ENCODE peak calls at places on chromosome X, in four cellular contexts. W is GM12878, G is K562, L is H1. M is an unnamed sample.

GRCh38 chrX:97310373-97310772 is 426.7 kb downstream of the RPA4 start:
- DNase-seq in W (no peak), G (no peak), L (peak), M (no peak)

GRCh38 chrX:11346283-11346682 is 53.1 kb downstream of the AMELX start:
- DNase-seq in W (no peak), G (no peak), L (no peak), M (no peak)

GRCh38 chrX:148310402-148311200 is 189.8 kb upstream of the AFF2 start:
- DNase-seq in W (peak), G (no peak), L (no peak), M (no peak)

GRCh38 chrX:101409043-101409442 is 1.0 kb downstream of the HNRNPH2 start:
- DNase-seq in W (no peak), G (no peak), L (no peak), M (no peak)

GRCh38 chrX:65720580-65720979 is 53.1 kb downstream of the MSN start:
- DNase-seq in W (no peak), G (no peak), L (no peak), M (no peak)

GRCh38 chrX:150255441-150256296 is 107.4 kb upstream of the MAMLD1 start:
- DNase-seq in W (no peak), G (no peak), L (no peak), M (no peak)

GRCh38 chrX:132023117-132023895 is at the start of gene STK26:
- DNase-seq in W (no peak), G (peak), L (peak), M (peak)

GRCh38 chrX:53294024-53294648 is 12.8 kb upstream of the IQSEC2 start:
- DNase-seq in W (no peak), G (peak), L (no peak), M (no peak)

GRCh38 chrX:101485212-101486064 is at the start of gene ARMCX4:
- DNase-seq in W (no peak), G (no peak), L (peak), M (no peak)

GRCh38 chrX:23980063-23980462 is 46.9 kb downstream of the KLHL15 start:
- DNase-seq in W (no peak), G (no peak), L (no peak), M (no peak)

GRCh38 chrX:63466690-63467089 is 115.6 kb upstream of the SPIN4 start:
- DNase-seq in W (no peak), G (no peak), L (no peak), M (no peak)

GRCh38 chrX:9627827-9628406 is 137.7 kb downstream of the GPR143 start:
- DNase-seq in W (no peak), G (no peak), L (no peak), M (no peak)

GRCh38 chrX:119672252-119672825 is 20.6 kb downstream of the SEPTIN6 start:
- DNase-seq in W (no peak), G (no peak), L (no peak), M (peak)
- TF ChIP-seq HDAC6 in W (no peak), G (no peak), L (no peak), M (no peak)

GRCh38 chrX:135481696-135482179 is 38.7 kb upstream of the INTS6L start:
- DNase-seq in W (no peak), G (no peak), L (no peak), M (no peak)
- TF ChIP-seq HDAC6 in W (no peak), G (no peak), L (no peak), M (no peak)

GRCh38 chrX:67582436-67582835 is 38.6 kb downstream of the AR start:
- DNase-seq in W (no peak), G (no peak), L (no peak), M (no peak)
- TF ChIP-seq HDAC6 in W (no peak), G (no peak), L (no peak), M (no peak)

GRCh38 chrX:141341743-141342142 is 99.4 kb upstream of the SPANXC start:
- DNase-seq in W (no peak), G (no peak), L (no peak), M (no peak)

GRCh38 chrX:141341341-141341740 is 99.0 kb upstream of the SPANXC start:
- DNase-seq in W (no peak), G (no peak), L (no peak), M (no peak)
- TF ChIP-seq HDAC6 in W (no peak), G (no peak), L (no peak), M (no peak)

GRCh38 chrX:54786972-54787371 is 11.1 kb downstream of the ITIH6 start:
- DNase-seq in W (no peak), G (no peak), L (no peak), M (no peak)
- TF ChIP-seq HDAC6 in W (no peak), G (no peak), L (no peak), M (no peak)

GRCh38 chrX:126137899-126138298 is 28.2 kb downstream of the DCAF12L2 start:
- DNase-seq in W (no peak), G (no peak), L (no peak), M (no peak)
- TF ChIP-seq HDAC6 in W (no peak), G (no peak), L (no peak), M (no peak)

DNA sequence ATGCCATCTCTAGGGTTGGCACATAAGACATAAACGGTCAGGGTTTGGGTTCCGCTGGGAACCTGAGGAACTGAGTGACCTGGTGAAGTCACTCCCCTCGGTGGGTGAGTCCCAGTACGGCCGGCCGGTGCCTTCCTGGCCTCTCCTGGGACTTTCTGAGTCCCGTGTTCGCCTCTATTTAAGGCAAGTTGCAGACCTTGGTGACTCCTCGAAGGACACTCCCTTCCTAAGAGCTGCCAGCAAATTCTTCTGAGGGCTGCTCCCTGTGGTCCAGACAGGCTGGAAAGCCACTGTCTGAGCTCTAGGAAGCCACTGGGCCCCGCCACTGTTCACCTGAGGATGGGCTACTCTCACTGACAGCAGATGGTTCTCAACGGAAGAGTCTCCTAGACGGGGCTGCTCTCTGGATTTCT is 16.0 kb downstream of the CTAG1A start:
- DNase-seq in W (no peak), G (no peak), L (no peak), M (no peak)
- TF ChIP-seq HDAC6 in W (no peak), G (no peak), L (no peak), M (no peak)

GRCh38 chrX:7133036-7133412 is 14.5 kb upstream of the STS start:
- DNase-seq in W (no peak), G (peak), L (no peak), M (no peak)
- TF ChIP-seq HDAC6 in W (no peak), G (no peak), L (no peak), M (no peak)

DNA sequence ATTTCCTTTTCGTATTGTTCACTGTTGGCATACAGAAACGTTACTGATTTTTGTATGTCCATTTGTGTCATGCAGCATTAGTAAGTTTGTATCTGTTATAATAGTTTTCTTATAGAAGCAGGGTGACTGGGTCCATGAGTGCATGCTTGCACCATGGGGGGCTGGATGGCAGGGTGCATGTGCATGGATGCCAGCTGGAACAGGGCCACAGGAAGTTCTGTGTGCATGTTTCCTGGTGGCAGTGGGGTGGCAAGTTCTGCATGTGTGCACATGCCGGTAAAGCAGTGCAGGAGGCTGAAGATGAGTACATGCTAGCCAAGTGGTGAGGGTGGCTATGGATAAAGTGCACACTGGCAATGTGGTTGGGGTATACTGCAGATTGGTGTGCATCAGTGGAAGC is 468.0 kb upstream of the KLHL4 start:
- DNase-seq in W (no peak), G (no peak), L (no peak), M (no peak)
- TF ChIP-seq HDAC6 in W (no peak), G (no peak), L (no peak), M (no peak)

DNA sequence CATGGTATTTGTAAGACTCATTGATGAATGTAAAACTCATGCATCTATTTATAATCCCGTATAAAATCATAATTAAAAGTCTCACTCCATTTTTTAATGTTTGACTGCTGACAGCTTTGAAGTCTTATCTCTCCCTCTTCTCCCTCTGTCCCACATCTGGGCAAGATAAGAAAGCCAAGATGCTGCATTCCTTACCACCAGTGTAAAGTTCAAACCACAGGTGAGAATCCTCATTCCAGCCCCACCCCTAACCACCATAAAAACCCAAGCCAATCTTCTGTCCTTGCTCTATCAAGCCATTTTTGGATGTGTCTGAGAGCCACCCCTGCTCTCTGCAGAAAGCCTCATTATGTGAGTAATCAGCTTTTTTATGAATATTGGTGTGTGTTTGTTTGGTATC is 59.3 kb upstream of the MAGED1 start:
- DNase-seq in W (no peak), G (no peak), L (no peak), M (no peak)
- TF ChIP-seq HDAC6 in W (no peak), G (no peak), L (no peak), M (no peak)